ENCODE peak calls at places on chromosome 17, in ten cellular contexts. L is breast epithelium; B is GM20000; T is RWPE1; G is hepatocyte; N is IMR-90; O is nephron progenitor cell; Z is HFFc6; K is CD4-positive, alpha-beta T cell; S is retinal pigment epithelial cell. R is an unnamed sample.

GRCh38 chr17:64707077-64707591 is 45.0 kb upstream of the SMURF2 start:
- DNase-seq in L (peak), B (no peak), T (peak), G (peak), N (peak), O (no peak), Z (peak), K (no peak), S (peak), R (peak)

GRCh38 chr17:58047751-58048150 is 35.5 kb upstream of the DYNLL2 start:
- DNase-seq in L (no peak), B (no peak), T (no peak), G (no peak), N (no peak), O (no peak), Z (no peak), K (no peak), S (no peak), R (no peak)

GRCh38 chr17:49809056-49809455 is 20.6 kb downstream of the KAT7 start:
- DNase-seq in L (no peak), B (no peak), T (no peak), G (no peak), N (no peak), O (no peak), Z (no peak), K (no peak), S (no peak), R (no peak)

GRCh38 chr17:76493505-76494167 is 7.6 kb downstream of the RHBDF2 start:
- DNase-seq in L (no peak), B (no peak), T (no peak), G (no peak), N (no peak), O (no peak), Z (no peak), K (no peak), S (no peak), R (no peak)

GRCh38 chr17:39270923-39271322 is 45.2 kb upstream of the STAC2 start:
- DNase-seq in L (no peak), B (no peak), T (peak), G (peak), N (peak), O (no peak), Z (peak), K (no peak), S (peak), R (peak)

GRCh38 chr17:17420561-17421269 is 56.1 kb upstream of the MED9 start:
- DNase-seq in L (no peak), B (no peak), T (no peak), G (no peak), N (peak), O (no peak), Z (no peak), K (no peak), S (no peak), R (peak)

GRCh38 chr17:77131919-77132318 is 8.8 kb upstream of the SEC14L1 start:
- DNase-seq in L (no peak), B (no peak), T (peak), G (peak), N (peak), O (no peak), Z (peak), K (no peak), S (no peak), R (no peak)

GRCh38 chr17:17128476-17129075 is 77.6 kb downstream of the PLD6 start:
- DNase-seq in L (no peak), B (no peak), T (no peak), G (no peak), N (no peak), O (no peak), Z (no peak), K (no peak), S (no peak), R (no peak)

GRCh38 chr17:69232650-69233049 is 4.0 kb upstream of the ABCA10 start:
- DNase-seq in L (no peak), B (no peak), T (no peak), G (no peak), N (no peak), O (no peak), Z (no peak), K (no peak), S (no peak), R (no peak)

GRCh38 chr17:44308865-44309264 is 464 bp downstream of the RUNDC3A start:
- DNase-seq in L (no peak), B (no peak), T (no peak), G (no peak), N (no peak), O (no peak), Z (no peak), K (no peak), S (no peak), R (no peak)

GRCh38 chr17:49022391-49022941 is 25.3 kb downstream of the IGF2BP1 start:
- DNase-seq in L (no peak), B (no peak), T (peak), G (peak), N (peak), O (peak), Z (no peak), K (no peak), S (peak), R (no peak)

GRCh38 chr17:79019260-79019630 is 4.7 kb upstream of the C1QTNF1 start:
- DNase-seq in L (no peak), B (no peak), T (no peak), G (no peak), N (no peak), O (no peak), Z (no peak), K (no peak), S (no peak), R (no peak)

GRCh38 chr17:17203173-17203730 is 2.9 kb downstream of the PLD6 start:
- DNase-seq in L (no peak), B (no peak), T (no peak), G (no peak), N (no peak), O (no peak), Z (no peak), K (no peak), S (no peak), R (no peak)

DNA sequence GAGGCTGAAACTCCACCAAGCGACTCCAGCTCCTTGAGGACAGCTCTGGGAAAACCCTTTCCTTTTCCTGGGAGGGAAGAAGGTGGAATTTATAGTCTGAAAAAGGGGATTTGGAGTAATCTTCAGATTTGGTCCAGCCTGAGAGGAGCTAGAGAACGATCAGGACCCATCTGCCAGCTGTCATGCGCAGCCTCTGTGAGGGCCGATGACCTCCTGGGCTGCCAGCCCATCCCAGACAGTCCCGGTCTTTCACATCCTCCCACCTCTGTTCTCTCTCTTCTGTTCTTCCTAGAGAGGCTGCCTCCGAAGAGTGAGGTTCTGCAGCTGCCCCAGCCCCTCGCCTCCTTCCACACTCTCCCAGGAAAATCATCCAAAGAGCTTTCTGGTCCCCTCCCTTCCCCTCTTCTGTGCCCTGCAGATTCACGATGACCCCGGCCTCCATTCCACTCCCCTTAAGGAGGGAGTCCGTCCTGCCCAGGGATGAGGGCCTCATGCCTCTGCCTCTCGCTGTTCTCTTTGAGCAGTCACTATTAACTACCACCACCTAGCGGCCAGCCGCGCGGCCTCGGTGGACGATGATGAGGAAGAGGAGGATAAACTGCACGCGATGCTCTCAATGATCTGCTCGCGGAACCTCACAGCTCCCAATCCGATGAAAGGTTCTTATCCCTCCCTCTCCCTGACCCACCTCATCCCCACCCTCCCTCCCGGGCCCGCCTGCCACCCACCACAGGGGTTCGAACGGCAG is 29.6 kb downstream of the SGSM2 start:
- DNase-seq in L (no peak), B (no peak), T (no peak), G (no peak), N (no peak), O (peak), Z (no peak), K (no peak), S (no peak), R (no peak)
- TF ChIP-seq CTCF in L (no peak), B (no peak), T (no peak), G (peak), N (peak), O (peak), Z (peak), K (no peak), S (peak), R (no peak)

GRCh38 chr17:75289832-75290337 is 652 bp upstream of the SLC25A19 start:
- DNase-seq in L (no peak), B (no peak), T (peak), G (peak), N (peak), O (no peak), Z (peak), K (peak), S (no peak), R (no peak)
- TF ChIP-seq CTCF in L (no peak), B (no peak), T (peak), G (peak), N (peak), O (no peak), Z (peak), K (peak), S (peak), R (peak)

GRCh38 chr17:29567362-29568330 is 809 bp upstream of the ABHD15 start:
- DNase-seq in L (peak), B (peak), T (peak), G (peak), N (peak), O (peak), Z (peak), K (peak), S (no peak), R (no peak)
- TF ChIP-seq CTCF in L (no peak), B (peak), T (peak), G (peak), N (peak), O (peak), Z (peak), K (peak), S (no peak), R (peak)

GRCh38 chr17:42676424-42677011 is at the start of gene PLEKHH3:
- DNase-seq in L (no peak), B (peak), T (no peak), G (no peak), N (no peak), O (no peak), Z (peak), K (no peak), S (no peak), R (no peak)
- TF ChIP-seq CTCF in L (no peak), B (no peak), T (no peak), G (peak), N (peak), O (no peak), Z (peak), K (no peak), S (peak), R (no peak)

GRCh38 chr17:37088913-37089312 is 140.2 kb downstream of the AATF start:
- DNase-seq in L (peak), B (no peak), T (no peak), G (no peak), N (no peak), O (no peak), Z (no peak), K (no peak), S (no peak), R (no peak)
- TF ChIP-seq CTCF in L (no peak), B (no peak), T (no peak), G (no peak), N (no peak), O (no peak), Z (no peak), K (no peak), S (peak), R (no peak)

R was measured in AG09319.